ENCODE peak calls at places on chromosomes 7 and 10, in six cellular contexts. X is colonic mucosa, D is head of caudate nucleus, J is left colon, Z is neural progenitor cell, Y is SK-MEL-5. L is an unnamed sample.

GRCh38 chr10:127886371-127887051 is 6.2 kb downstream of the CLRN3 start:
- DNase-seq in X (peak; percentile 62), D (no peak), J (peak; percentile 51), Z (no peak), Y (no peak), L (no peak)

GRCh38 chr7:151831606-151832005 is 45.3 kb downstream of the PRKAG2 start:
- DNase-seq in X (no peak), D (no peak), J (no peak), Z (no peak), Y (no peak), L (no peak)

GRCh38 chr7:957418-958220 is 3.1 kb upstream of the ADAP1 start:
- DNase-seq in X (no peak), D (no peak), J (peak; percentile 23), Z (peak; percentile 60), Y (no peak), L (no peak)

GRCh38 chr10:7161484-7162283 is 249.2 kb downstream of the SFMBT2 start:
- DNase-seq in X (no peak), D (no peak), J (no peak), Z (no peak), Y (no peak), L (no peak)

GRCh38 chr10:14040787-14041631 is 289.7 kb downstream of the FRMD4A start:
- DNase-seq in X (no peak), D (no peak), J (no peak), Z (no peak), Y (no peak), L (no peak)

GRCh38 chr7:31051598-31052503 is at the start of gene ADCYAP1R1:
- DNase-seq in X (no peak), D (peak; percentile 67), J (no peak), Z (peak; percentile 84), Y (no peak), L (no peak)

GRCh38 chr7:537911-538634 is 18.4 kb upstream of the PDGFA start:
- DNase-seq in X (peak; percentile 96), D (no peak), J (peak; percentile 88), Z (no peak), Y (no peak), L (no peak)

GRCh38 chr10:90917968-90918318 is 2.9 kb downstream of the ANKRD1 start:
- DNase-seq in X (no peak), D (no peak), J (no peak), Z (no peak), Y (no peak), L (no peak)

GRCh38 chr7:142481548-142481947 is 223.7 kb upstream of the PRSS58 start:
- DNase-seq in X (no peak), D (no peak), J (no peak), Z (peak; percentile 7), Y (peak; percentile 50), L (no peak)

GRCh38 chr10:99775850-99776249 is 6.6 kb upstream of the ABCC2 start:
- DNase-seq in X (no peak), D (no peak), J (no peak), Z (no peak), Y (peak; percentile 57), L (no peak)

GRCh38 chr10:116201011-116201410 is 72.0 kb downstream of the GFRA1 start:
- DNase-seq in X (no peak), D (no peak), J (no peak), Z (no peak), Y (no peak), L (no peak)

GRCh38 chr7:30172451-30172850 is 37.7 kb downstream of the MTURN start:
- DNase-seq in X (no peak), D (no peak), J (no peak), Z (no peak), Y (no peak), L (no peak)

GRCh38 chr10:119737827-119738226 is 12.0 kb downstream of the INPP5F start:
- DNase-seq in X (peak; percentile 40), D (no peak), J (no peak), Z (peak; percentile 20), Y (peak; percentile 77), L (no peak)

GRCh38 chr7:80635998-80636397 is 2.4 kb upstream of the CD36 start:
- DNase-seq in X (no peak), D (no peak), J (no peak), Z (no peak), Y (no peak), L (no peak)

GRCh38 chr10:19952103-19952502 is 135.9 kb downstream of the PLXDC2 start:
- DNase-seq in X (no peak), D (no peak), J (no peak), Z (no peak), Y (no peak), L (no peak)

GRCh38 chr7:157077986-157078644 is 60.6 kb upstream of the UBE3C start:
- DNase-seq in X (no peak), D (no peak), J (no peak), Z (peak; percentile 61), Y (no peak), L (no peak)

GRCh38 chr7:85286449-85286848 is 99.6 kb upstream of the SEMA3D start:
- DNase-seq in X (no peak), D (no peak), J (no peak), Z (peak; percentile 16), Y (no peak), L (no peak)

GRCh38 chr10:118246340-118247247 is 95.5 kb downstream of the FAM204A start:
- DNase-seq in X (no peak), D (no peak), J (no peak), Z (peak; percentile 59), Y (no peak), L (no peak)

GRCh38 chr7:139370301-139370942 is 10.7 kb downstream of the LUC7L2 start:
- DNase-seq in X (no peak), D (no peak), J (no peak), Z (no peak), Y (peak; percentile 23), L (no peak)

GRCh38 chr10:3054183-3054815 is 13.0 kb upstream of the PFKP start:
- DNase-seq in X (no peak), D (no peak), J (no peak), Z (no peak), Y (peak; percentile 52), L (no peak)

GRCh38 chr10:16887565-16887964 is 70.3 kb upstream of the RSU1 start:
- DNase-seq in X (no peak), D (no peak), J (no peak), Z (no peak), Y (peak; percentile 53), L (no peak)

GRCh38 chr7:1534330-1535099 is 4.0 kb downstream of the MAFK start:
- DNase-seq in X (no peak), D (no peak), J (peak; percentile 20), Z (no peak), Y (no peak), L (no peak)

GRCh38 chr7:2384354-2385243 is 18.8 kb upstream of the CHST12 start:
- DNase-seq in X (no peak), D (peak; percentile 73), J (no peak), Z (peak; percentile 35), Y (no peak), L (no peak)

GRCh38 chr7:116776610-116777289 is 85.6 kb upstream of the CAPZA2 start:
- DNase-seq in X (no peak), D (no peak), J (no peak), Z (no peak), Y (no peak), L (no peak)

GRCh38 chr10:104406715-104407517 is 53.3 kb downstream of the CFAP58 start:
- DNase-seq in X (no peak), D (no peak), J (no peak), Z (peak; percentile 62), Y (peak; percentile 68), L (no peak)

GRCh38 chr10:43057231-43057711 is 19.6 kb upstream of the RET start:
- DNase-seq in X (no peak), D (no peak), J (no peak), Z (no peak), Y (no peak), L (no peak)

GRCh38 chr7:5824297-5824610 is 42.8 kb upstream of the RNF216 start:
- DNase-seq in X (no peak), D (peak; percentile 80), J (no peak), Z (no peak), Y (no peak), L (no peak)

GRCh38 chr7:27510550-27510949 is 152.1 kb downstream of the HIBADH start:
- DNase-seq in X (no peak), D (no peak), J (no peak), Z (no peak), Y (no peak), L (no peak)

GRCh38 chr7:24129597-24129996 is 154.4 kb upstream of the NPY start:
- DNase-seq in X (no peak), D (no peak), J (no peak), Z (no peak), Y (no peak), L (no peak)

GRCh38 chr7:28958235-28958945 is at the start of gene TRIL:
- DNase-seq in X (peak; percentile 71), D (peak; percentile 70), J (peak; percentile 72), Z (peak; percentile 93), Y (no peak), L (no peak)

GRCh38 chr7:44348851-44349781 is 23.7 kb upstream of the CAMK2B start:
- DNase-seq in X (no peak), D (peak; percentile 38), J (no peak), Z (peak; percentile 8), Y (peak; percentile 62), L (no peak)

GRCh38 chr10:122149607-122150505 is 121.2 kb upstream of the BTBD16 start:
- DNase-seq in X (no peak), D (no peak), J (no peak), Z (no peak), Y (no peak), L (no peak)

GRCh38 chr7:150962743-150963399 is 15.2 kb downstream of the KCNH2 start:
- DNase-seq in X (peak; percentile 54), D (peak; percentile 66), J (peak; percentile 65), Z (peak; percentile 86), Y (peak; percentile 68), L (no peak)

GRCh38 chr10:69847458-69847857 is 45.8 kb downstream of the COL13A1 start:
- DNase-seq in X (no peak), D (no peak), J (no peak), Z (peak; percentile 62), Y (no peak), L (no peak)

GRCh38 chr10:105195831-105196230 is 554.7 kb downstream of the SORCS3 start:
- DNase-seq in X (no peak), D (no peak), J (no peak), Z (no peak), Y (no peak), L (no peak)

GRCh38 chr7:23471090-23471859 is 984 bp upstream of the IGF2BP3 start:
- DNase-seq in X (peak; percentile 62), D (no peak), J (peak; percentile 37), Z (peak; percentile 97), Y (peak; percentile 96), L (no peak)

L was measured in KG1.